ENCODE peak calls at places on chromosome 7, in eight cellular contexts. A is Panc1, Y is bronchial epithelial cell, M is adrenal gland, Z is PC-9, D is Peyer's patch, N is gastrocnemius medialis, I is heart left ventricle. J is an unnamed sample. For H3K27me3 and H3K36me3, the result is how much of the 10 kb centered on the place peaks cover.

GRCh38 chr7:19747740-19748339 is 25.6 kb downstream of the TMEM196 start:
- DNase-seq in A (peak), Y (peak), M (no peak), Z (no peak), D (no peak), N (no peak), I (no peak), J (no peak)

GRCh38 chr7:14752301-14752700 is 150.2 kb downstream of the DGKB start:
- DNase-seq in A (no peak), Y (no peak), M (no peak), Z (no peak), D (no peak), N (no peak), I (no peak), J (no peak)

GRCh38 chr7:45122975-45123860 is 11.7 kb upstream of the TBRG4 start:
- DNase-seq in A (no peak), Y (no peak), M (no peak), Z (no peak), D (no peak), N (no peak), I (no peak), J (no peak)

GRCh38 chr7:36788814-36789470 is 64.6 kb upstream of the AOAH start:
- DNase-seq in A (no peak), Y (no peak), M (no peak), Z (no peak), D (no peak), N (no peak), I (no peak), J (no peak)

GRCh38 chr7:90596745-90597526 is 815 bp downstream of the CDK14 start:
- DNase-seq in A (no peak), Y (peak), M (no peak), Z (no peak), D (no peak), N (no peak), I (peak), J (no peak)

GRCh38 chr7:91683823-91684222 is 196.7 kb downstream of the MTERF1 start:
- DNase-seq in A (no peak), Y (peak), M (no peak), Z (no peak), D (no peak), N (no peak), I (no peak), J (no peak)

GRCh38 chr7:78479348-78479747 is 680.8 kb downstream of the PHTF2 start:
- DNase-seq in A (no peak), Y (no peak), M (no peak), Z (no peak), D (no peak), N (no peak), I (no peak), J (no peak)

GRCh38 chr7:92550194-92550593 is 21.6 kb downstream of the RBM48 start:
- DNase-seq in A (no peak), Y (no peak), M (no peak), Z (no peak), D (no peak), N (no peak), I (no peak), J (no peak)

GRCh38 chr7:89238156-89238555 is 442.6 kb upstream of the TEX47 start:
- DNase-seq in A (no peak), Y (peak), M (no peak), Z (no peak), D (no peak), N (no peak), I (no peak), J (no peak)

GRCh38 chr7:69687739-69688431 is 89.6 kb downstream of the AUTS2 start:
- DNase-seq in A (no peak), Y (no peak), M (no peak), Z (no peak), D (no peak), N (no peak), I (no peak), J (no peak)

GRCh38 chr7:95675016-95675415 is 78.7 kb upstream of the PDK4 start:
- DNase-seq in A (no peak), Y (no peak), M (no peak), Z (no peak), D (no peak), N (no peak), I (no peak), J (no peak)

GRCh38 chr7:152577339-152577738 is 98.6 kb downstream of the XRCC2 start:
- DNase-seq in A (no peak), Y (no peak), M (no peak), Z (no peak), D (no peak), N (no peak), I (no peak), J (no peak)

GRCh38 chr7:125030756-125031387 is 101.2 kb upstream of the POT1 start:
- DNase-seq in A (no peak), Y (no peak), M (no peak), Z (no peak), D (no peak), N (no peak), I (no peak), J (no peak)

GRCh38 chr7:129110575-129111376 is 33.7 kb upstream of the TSPAN33 start:
- DNase-seq in A (no peak), Y (peak), M (peak), Z (peak), D (no peak), N (no peak), I (no peak), J (no peak)

GRCh38 chr7:93884541-93884940 is 6.0 kb downstream of the TFPI2 start:
- DNase-seq in A (no peak), Y (peak), M (no peak), Z (no peak), D (no peak), N (no peak), I (no peak), J (no peak)

GRCh38 chr7:93883917-93884345 is 6.6 kb downstream of the TFPI2 start:
- DNase-seq in A (no peak), Y (no peak), M (no peak), Z (no peak), D (no peak), N (no peak), I (no peak), J (no peak)

GRCh38 chr7:93879356-93879755 is 11.2 kb downstream of the TFPI2 start:
- DNase-seq in A (no peak), Y (no peak), M (no peak), Z (no peak), D (no peak), N (no peak), I (no peak), J (no peak)

GRCh38 chr7:93882481-93882880 is 8.1 kb downstream of the TFPI2 start:
- DNase-seq in A (no peak), Y (no peak), M (no peak), Z (no peak), D (no peak), N (no peak), I (no peak), J (no peak)

DNA sequence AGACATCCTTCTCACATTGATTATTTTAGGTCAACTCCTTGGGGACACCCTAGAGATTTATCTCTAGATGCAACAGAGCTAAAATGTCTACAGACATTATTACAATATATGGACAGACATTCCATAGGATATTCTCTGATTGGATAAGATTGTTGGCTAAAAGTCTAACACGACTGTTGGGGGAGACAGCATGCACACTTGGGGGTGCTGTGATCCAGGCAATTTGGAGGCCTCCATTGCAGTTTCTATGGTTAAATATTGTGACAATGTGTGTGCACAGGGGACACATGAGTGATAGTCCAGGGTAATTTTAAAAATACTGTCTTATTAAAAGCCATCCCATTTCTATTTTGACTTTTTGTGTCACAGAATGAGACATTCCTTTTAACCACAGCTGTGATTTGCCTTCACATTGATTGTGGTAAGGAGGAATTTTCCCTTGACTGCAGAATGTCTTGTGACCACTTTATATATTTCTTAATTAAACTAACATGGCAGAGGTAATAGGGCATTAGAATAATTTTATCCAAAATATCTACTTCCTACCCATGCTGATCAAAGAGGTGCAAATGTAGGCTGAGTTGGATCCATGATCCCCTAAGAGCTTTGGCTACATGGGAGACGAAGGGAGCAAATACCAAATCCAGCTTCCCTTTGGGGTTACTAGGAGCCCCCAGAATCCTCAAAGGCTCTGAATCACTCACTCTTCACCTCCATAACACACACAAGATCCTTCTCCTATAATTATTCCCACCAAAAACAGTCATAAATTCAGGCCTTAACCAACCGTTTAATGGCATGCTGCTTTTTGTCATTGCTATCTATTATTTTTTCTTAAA is 7.3 kb downstream of the TFPI2 start:
- DNase-seq in A (no peak), Y (no peak), M (no peak), Z (no peak), D (no peak), N (no peak), I (no peak), J (no peak)
- TF ChIP-seq CTCF in A (peak), Y (no peak), M (no peak), Z (no peak), D (no peak), N (no peak), I (peak), J (no peak)

GRCh38 chr7:157774495-157774894 is 437.7 kb downstream of the DNAJB6 start:
- DNase-seq in A (no peak), Y (no peak), M (no peak), Z (no peak), D (no peak), N (no peak), I (no peak), J (no peak)
- H3K27me3 ChIP-seq in A (under half), Y (under half), M (under half), Z (half or more), D (under half), N (under half), I (under half), J (under half)

DNA sequence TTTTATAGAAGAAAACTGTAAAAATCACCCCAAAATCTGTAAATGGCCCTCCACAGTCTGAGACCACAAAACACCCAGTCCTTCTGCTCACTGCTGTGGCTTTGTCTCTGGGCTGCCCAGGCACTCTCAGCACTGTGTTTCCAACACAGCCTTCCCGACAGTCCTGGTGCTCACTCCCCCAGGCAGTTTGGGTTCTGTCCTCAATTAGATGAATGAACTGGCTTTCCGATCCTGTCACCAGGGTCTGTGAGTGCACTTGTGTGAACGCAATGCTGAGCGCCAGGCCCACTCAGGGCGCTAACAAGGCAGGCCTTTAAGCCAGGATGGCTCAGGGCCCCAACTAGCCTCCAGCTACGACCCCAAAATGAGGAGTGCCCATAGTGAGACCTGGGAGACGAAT is 3.3 kb downstream of the MAD1L1 start:
- DNase-seq in A (no peak), Y (no peak), M (no peak), Z (no peak), D (no peak), N (no peak), I (no peak), J (no peak)
- H3K36me3 ChIP-seq in A (under half), Y (under half), M (under half), Z (under half), D (under half), N (under half), I (half or more), J (under half)

GRCh38 chr7:148611692-148612091 is 21.1 kb downstream of the C7orf33 start:
- DNase-seq in A (no peak), Y (no peak), M (no peak), Z (no peak), D (no peak), N (no peak), I (no peak), J (no peak)
- TF ChIP-seq CTCF in A (no peak), Y (no peak), M (no peak), Z (no peak), D (no peak), N (no peak), I (no peak), J (no peak)

GRCh38 chr7:101164071-101164840 is 1.1 kb downstream of the VGF start:
- DNase-seq in A (no peak), Y (no peak), M (peak), Z (peak), D (no peak), N (no peak), I (peak), J (no peak)
- H3K27me3 ChIP-seq in A (under half), Y (under half), M (under half), Z (under half), D (under half), N (half or more), I (half or more), J (half or more)

GRCh38 chr7:96778263-96778662 is 68.6 kb upstream of the SEM1 start:
- DNase-seq in A (no peak), Y (peak), M (no peak), Z (no peak), D (no peak), N (no peak), I (no peak), J (no peak)

GRCh38 chr7:96786998-96787395 is 77.4 kb upstream of the SEM1 start:
- DNase-seq in A (no peak), Y (no peak), M (no peak), Z (no peak), D (no peak), N (no peak), I (no peak), J (no peak)

GRCh38 chr7:96786261-96786997 is 76.8 kb upstream of the SEM1 start:
- DNase-seq in A (no peak), Y (peak), M (peak), Z (no peak), D (no peak), N (no peak), I (no peak), J (no peak)

GRCh38 chr7:96784597-96784996 is 75.0 kb upstream of the SEM1 start:
- DNase-seq in A (no peak), Y (no peak), M (no peak), Z (no peak), D (no peak), N (no peak), I (no peak), J (no peak)

DNA sequence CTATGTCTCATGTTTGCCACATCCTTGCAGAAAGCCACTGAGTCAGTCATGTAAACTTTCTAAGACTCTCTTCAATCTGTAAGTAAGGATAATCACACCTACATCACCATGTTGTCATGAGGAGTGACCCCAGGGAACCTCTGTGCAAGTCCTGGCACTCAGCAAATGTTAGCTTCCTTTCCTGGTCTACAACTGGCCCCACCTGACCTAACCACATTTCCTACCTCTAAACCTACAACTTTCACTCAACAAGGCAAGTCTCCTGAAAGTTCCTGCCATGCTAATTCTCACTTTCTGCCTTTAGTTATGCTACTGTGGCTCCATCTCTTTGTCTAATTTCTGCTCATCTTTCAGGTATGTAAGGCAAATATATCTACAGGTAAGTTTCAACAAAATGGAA is 72.3 kb upstream of the SEM1 start:
- DNase-seq in A (no peak), Y (peak), M (no peak), Z (no peak), D (no peak), N (no peak), I (no peak), J (no peak)
- H3K36me3 ChIP-seq in A (under half), Y (under half), M (under half), Z (under half), D (under half), N (under half), I (under half), J (under half)

GRCh38 chr7:102974366-102975236 is 61.8 kb downstream of the LRRC17 start:
- DNase-seq in A (no peak), Y (no peak), M (no peak), Z (no peak), D (no peak), N (no peak), I (no peak), J (no peak)
- TF ChIP-seq CTCF in A (no peak), Y (no peak), M (no peak), Z (no peak), D (no peak), N (no peak), I (no peak), J (no peak)

GRCh38 chr7:149732611-149733010 is 40.8 kb downstream of the ZNF467 start:
- DNase-seq in A (no peak), Y (no peak), M (no peak), Z (no peak), D (peak), N (no peak), I (no peak), J (peak)

GRCh38 chr7:149734514-149735075 is 38.8 kb downstream of the ZNF467 start:
- DNase-seq in A (no peak), Y (peak), M (no peak), Z (peak), D (no peak), N (no peak), I (no peak), J (peak)

GRCh38 chr7:149733554-149734513 is 39.6 kb downstream of the ZNF467 start:
- DNase-seq in A (no peak), Y (no peak), M (no peak), Z (no peak), D (no peak), N (no peak), I (no peak), J (peak)

GRCh38 chr7:149732111-149732561 is 41.3 kb downstream of the ZNF467 start:
- DNase-seq in A (no peak), Y (no peak), M (no peak), Z (peak), D (peak), N (no peak), I (no peak), J (no peak)

DNA sequence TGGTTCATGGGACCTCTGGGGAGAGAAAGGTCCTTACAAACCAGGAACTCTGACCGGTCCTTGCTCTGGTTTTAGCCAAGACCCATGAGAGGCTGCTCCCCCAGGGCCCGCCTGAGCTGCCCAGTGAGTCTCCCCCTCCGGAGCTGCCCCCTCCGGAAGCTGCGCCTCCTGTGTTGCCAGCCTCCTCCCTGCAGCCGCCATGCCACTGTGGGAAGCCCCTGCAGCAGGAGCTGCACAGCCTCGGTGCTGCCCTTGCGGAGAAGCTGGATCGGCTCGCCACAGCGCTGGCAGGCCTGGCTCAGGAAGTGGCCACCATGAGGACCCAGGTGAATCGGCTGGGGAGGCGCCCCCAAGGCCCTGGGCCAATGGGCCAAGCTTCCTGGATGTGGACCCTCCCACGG is 40.3 kb downstream of the ZNF467 start:
- DNase-seq in A (no peak), Y (no peak), M (no peak), Z (no peak), D (peak), N (no peak), I (no peak), J (no peak)
- H3K27me3 ChIP-seq in A (under half), Y (under half), M (under half), Z (under half), D (under half), N (under half), I (under half), J (under half)

J was measured in left lung.